ENCODE peak calls at places on chromosomes 6 and 20, in seven cellular contexts. K is NCI-H1417; Y is NCI-H2029; N is transverse colon; O is GM18507; C is activated naive CD4-positive, alpha-beta T cell treated with Interleukin-2 at 50 U/mL for 16 hours; U is T-cell. X is an unnamed sample.
A peak's percentile ranks its signal among the peaks of the same experiment; 100 is the strongest.

GRCh38 chr6:42224222-42225042 is 6.8 kb upstream of the MRPS10 start:
- DNase-seq in K (no peak), Y (no peak), N (no peak), O (peak; percentile 37), C (peak; percentile 13), U (no peak), X (peak; percentile 37)

GRCh38 chr6:168715643-168716481 is 274.9 kb downstream of the SMOC2 start:
- DNase-seq in K (no peak), Y (no peak), N (no peak), O (no peak), C (no peak), U (no peak), X (no peak)

GRCh38 chr6:18362058-18362561 is 25.0 kb upstream of the RNF144B start:
- DNase-seq in K (no peak), Y (no peak), N (no peak), O (no peak), C (no peak), U (no peak), X (no peak)

GRCh38 chr20:41003143-41003932 is 25.3 kb upstream of the TOP1 start:
- DNase-seq in K (no peak), Y (peak; percentile 96), N (peak; percentile 77), O (no peak), C (peak; percentile 78), U (peak; percentile 8), X (no peak)

GRCh38 chr20:20487811-20488210 is 119.9 kb downstream of the INSM1 start:
- DNase-seq in K (no peak), Y (no peak), N (no peak), O (no peak), C (no peak), U (no peak), X (no peak)

GRCh38 chr6:148223424-148223842 is 119.2 kb upstream of the SASH1 start:
- DNase-seq in K (no peak), Y (no peak), N (no peak), O (no peak), C (no peak), U (no peak), X (no peak)

GRCh38 chr6:70604254-70604653 is 37.5 kb downstream of the SDHAF4 start:
- DNase-seq in K (no peak), Y (no peak), N (no peak), O (no peak), C (no peak), U (no peak), X (no peak)

GRCh38 chr20:20265210-20265609 is 102.7 kb upstream of the INSM1 start:
- DNase-seq in K (no peak), Y (no peak), N (no peak), O (no peak), C (no peak), U (no peak), X (no peak)

GRCh38 chr6:138970856-138971425 is 17.1 kb downstream of the REPS1 start:
- DNase-seq in K (no peak), Y (no peak), N (no peak), O (no peak), C (peak; percentile 24), U (no peak), X (no peak)

GRCh38 chr6:7725849-7726415 is at the start of gene BMP6:
- DNase-seq in K (peak; percentile 93), Y (peak; percentile 98), N (peak; percentile 88), O (peak; percentile 67), C (peak; percentile 48), U (no peak), X (peak; percentile 78)

GRCh38 chr6:122400121-122400450 is 634 bp downstream of the HSF2 start:
- DNase-seq in K (no peak), Y (peak; percentile 29), N (no peak), O (no peak), C (no peak), U (no peak), X (no peak)

GRCh38 chr20:44642203-44643153 is 9.0 kb downstream of the ADA start:
- DNase-seq in K (no peak), Y (peak; percentile 86), N (peak; percentile 71), O (peak; percentile 50), C (peak; percentile 32), U (no peak), X (peak; percentile 61)

GRCh38 chr6:105890521-105891244 is 195.5 kb upstream of the PRDM1 start:
- DNase-seq in K (no peak), Y (no peak), N (no peak), O (no peak), C (no peak), U (no peak), X (no peak)

GRCh38 chr20:41643504-41643938 is 25.3 kb upstream of the CHD6 start:
- DNase-seq in K (peak; percentile 40), Y (peak; percentile 85), N (peak; percentile 64), O (no peak), C (no peak), U (no peak), X (no peak)

GRCh38 chr6:48541669-48542068 is 430.7 kb upstream of the PTCHD4 start:
- DNase-seq in K (no peak), Y (no peak), N (no peak), O (no peak), C (no peak), U (no peak), X (no peak)

GRCh38 chr6:403659-404655 is 12.4 kb downstream of the IRF4 start:
- DNase-seq in K (no peak), Y (no peak), N (peak; percentile 55), O (no peak), C (peak; percentile 53), U (no peak), X (no peak)

GRCh38 chr20:60255426-60255825 is 297.2 kb downstream of the CDH26 start:
- DNase-seq in K (peak; percentile 85), Y (peak; percentile 41), N (no peak), O (no peak), C (no peak), U (no peak), X (no peak)

GRCh38 chr20:34709836-34710567 is 5.9 kb downstream of the TP53INP2 start:
- DNase-seq in K (peak; percentile 74), Y (peak; percentile 74), N (peak; percentile 72), O (peak; percentile 47), C (no peak), U (no peak), X (peak; percentile 71)

GRCh38 chr6:90121982-90122381 is 174.7 kb downstream of the BACH2 start:
- DNase-seq in K (no peak), Y (no peak), N (no peak), O (no peak), C (no peak), U (no peak), X (no peak)

GRCh38 chr6:113018351-113019151 is 671.4 kb downstream of the RFPL4B start:
- DNase-seq in K (no peak), Y (no peak), N (peak; percentile 27), O (no peak), C (no peak), U (no peak), X (no peak)

GRCh38 chr6:20202070-20202658 is 10.1 kb downstream of the MBOAT1 start:
- DNase-seq in K (no peak), Y (peak; percentile 87), N (no peak), O (no peak), C (no peak), U (no peak), X (no peak)

GRCh38 chr6:48048460-48049146 is 62.4 kb downstream of the PTCHD4 start:
- DNase-seq in K (no peak), Y (no peak), N (no peak), O (no peak), C (no peak), U (no peak), X (no peak)

X was measured in GM12892.